ENCODE peak calls at places on chromosomes 1 and 21, in five cellular contexts. X is mesenchymal stem cell, D is neuronal stem cell, C is H1, Z is H9. F is an unnamed sample.
A peak's percentile ranks its signal among the peaks of the same experiment; 100 is the strongest.

GRCh38 chr1:24203404-24203803 is 16.3 kb upstream of the IFNLR1 start:
- DNase-seq in X (no peak), D (no peak), C (no peak), Z (no peak), F (no peak)

GRCh38 chr1:166185526-166185925 is 18.7 kb upstream of the FAM78B start:
- DNase-seq in X (no peak), D (no peak), C (no peak), Z (no peak), F (no peak)

GRCh38 chr21:33127154-33127893 is 57.4 kb downstream of the OLIG1 start:
- DNase-seq in X (peak; percentile 77), D (peak; percentile 78), C (no peak), Z (peak; percentile 79), F (peak; percentile 84)

GRCh38 chr1:3685229-3685628 is 32.9 kb downstream of the TP73 start:
- DNase-seq in X (no peak), D (no peak), C (no peak), Z (no peak), F (no peak)

GRCh38 chr21:34614443-34614692 is 545 bp downstream of the RCAN1 start:
- DNase-seq in X (no peak), D (no peak), C (no peak), Z (no peak), F (no peak)

GRCh38 chr1:35031103-35031452 is 667 bp downstream of the ZMYM6 start:
- DNase-seq in X (peak; percentile 57), D (no peak), C (peak; percentile 13), Z (peak; percentile 32), F (peak; percentile 59)

GRCh38 chr1:1594602-1594981 is 5.3 kb downstream of the FNDC10 start:
- DNase-seq in X (no peak), D (no peak), C (no peak), Z (no peak), F (no peak)

GRCh38 chr1:37257646-37258045 is 216.7 kb upstream of the ZC3H12A start:
- DNase-seq in X (no peak), D (no peak), C (no peak), Z (no peak), F (peak; percentile 64)

GRCh38 chr1:76390451-76390850 is 315.9 kb downstream of the ST6GALNAC3 start:
- DNase-seq in X (no peak), D (no peak), C (no peak), Z (no peak), F (no peak)

GRCh38 chr1:37338658-37339057 is 135.7 kb upstream of the ZC3H12A start:
- DNase-seq in X (no peak), D (no peak), C (no peak), Z (no peak), F (no peak)

GRCh38 chr1:212518188-212518951 is 85.7 kb downstream of the NENF start:
- DNase-seq in X (peak; percentile 71), D (no peak), C (no peak), Z (no peak), F (peak; percentile 53)

GRCh38 chr1:29679828-29680558 is 443.7 kb downstream of the PTPRU start:
- DNase-seq in X (no peak), D (no peak), C (no peak), Z (peak; percentile 10), F (no peak)

GRCh38 chr1:150151291-150152181 is 1.8 kb downstream of the PLEKHO1 start:
- DNase-seq in X (peak; percentile 51), D (no peak), C (no peak), Z (no peak), F (no peak)

GRCh38 chr1:157359309-157360020 is 192.8 kb downstream of the FCRL5 start:
- DNase-seq in X (no peak), D (no peak), C (no peak), Z (no peak), F (no peak)

GRCh38 chr1:2231667-2232254 is 3.6 kb downstream of the SKI start:
- DNase-seq in X (peak; percentile 83), D (no peak), C (no peak), Z (peak; percentile 71), F (no peak)

GRCh38 chr1:59750612-59751395 is 63.9 kb upstream of the HOOK1 start:
- DNase-seq in X (peak; percentile 86), D (no peak), C (no peak), Z (no peak), F (no peak)

GRCh38 chr1:39952359-39953110 is 2.4 kb upstream of the MFSD2A start:
- DNase-seq in X (peak; percentile 30), D (no peak), C (no peak), Z (no peak), F (no peak)

GRCh38 chr1:101945884-101946283 is 50.8 kb downstream of the OLFM3 start:
- DNase-seq in X (no peak), D (no peak), C (no peak), Z (no peak), F (peak; percentile 22)

GRCh38 chr1:218459878-218460277 is 114.7 kb downstream of the TGFB2 start:
- DNase-seq in X (peak; percentile 80), D (peak; percentile 58), C (peak; percentile 33), Z (peak; percentile 56), F (peak; percentile 96)

GRCh38 chr1:245154429-245155185 is at the start of gene KIF26B:
- DNase-seq in X (peak; percentile 73), D (peak; percentile 50), C (no peak), Z (peak; percentile 52), F (peak; percentile 67)

GRCh38 chr21:42413500-42413899 is 9.8 kb downstream of the UBASH3A start:
- DNase-seq in X (no peak), D (no peak), C (no peak), Z (no peak), F (no peak)

GRCh38 chr1:119737040-119737682 is 25.4 kb downstream of the PHGDH start:
- DNase-seq in X (no peak), D (no peak), C (no peak), Z (no peak), F (no peak)

GRCh38 chr1:155207578-155208405 is at the start of gene THBS3:
- DNase-seq in X (peak; percentile 46), D (peak; percentile 77), C (no peak), Z (peak; percentile 64), F (peak; percentile 76)

GRCh38 chr1:85417876-85418275 is 47.1 kb downstream of the DDAH1 start:
- DNase-seq in X (no peak), D (no peak), C (no peak), Z (no peak), F (no peak)

GRCh38 chr1:229841230-229841629 is 215.2 kb downstream of the URB2 start:
- DNase-seq in X (no peak), D (no peak), C (no peak), Z (no peak), F (no peak)

GRCh38 chr21:45612096-45613019 is 31.2 kb upstream of the PCBP3 start:
- DNase-seq in X (peak; percentile 45), D (no peak), C (no peak), Z (peak; percentile 18), F (no peak)

GRCh38 chr1:156961709-156962108 is 41.3 kb downstream of the LRRC71 start:
- DNase-seq in X (no peak), D (no peak), C (no peak), Z (no peak), F (peak; percentile 56)

GRCh38 chr1:153494976-153495535 is 34.6 kb upstream of the S100A7 start:
- DNase-seq in X (peak; percentile 70), D (peak; percentile 84), C (peak; percentile 82), Z (peak; percentile 95), F (peak; percentile 96)

GRCh38 chr1:11653101-11653601 is 1.1 kb downstream of the FBXO2 start:
- DNase-seq in X (no peak), D (no peak), C (no peak), Z (peak; percentile 60), F (peak; percentile 74)

GRCh38 chr1:228377664-228378452 is 28.8 kb downstream of the TRIM11 start:
- DNase-seq in X (no peak), D (no peak), C (no peak), Z (no peak), F (no peak)

DNA sequence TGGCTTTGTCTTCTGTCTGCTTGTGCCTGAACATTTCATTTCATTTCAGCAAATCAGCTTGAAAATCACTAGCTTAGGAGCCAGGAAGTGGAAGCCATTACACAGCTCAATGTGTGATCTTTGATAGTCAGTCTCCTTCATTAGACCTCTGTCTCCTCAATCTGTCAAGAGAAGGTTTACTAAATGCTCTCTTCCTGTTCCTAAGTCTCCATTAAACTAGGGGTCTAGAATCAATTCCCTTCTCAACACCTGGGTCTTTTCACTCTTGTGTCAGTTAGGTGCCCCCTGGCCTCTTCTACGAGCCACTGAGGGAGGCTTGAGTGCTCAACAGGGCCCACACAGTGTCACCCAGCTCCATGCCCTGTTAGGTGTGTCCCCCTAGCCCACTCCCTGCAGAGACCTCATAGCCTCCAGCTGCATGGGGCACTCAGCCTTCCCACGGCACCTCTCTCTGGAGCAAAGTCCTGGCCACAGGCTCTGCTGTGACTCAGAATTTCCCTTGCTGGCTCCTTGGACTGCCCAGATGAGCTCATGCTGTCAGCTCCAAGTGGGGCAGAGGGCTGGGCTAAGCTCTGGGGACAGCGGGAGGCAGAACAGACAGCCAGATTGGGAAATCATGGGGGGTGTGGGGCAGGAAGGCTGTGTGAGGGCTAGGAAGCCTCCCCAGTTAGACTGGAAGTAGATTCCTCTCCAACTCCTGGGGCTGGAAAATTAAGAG is 115.7 kb upstream of the IPO9 start:
- DNase-seq in X (peak; percentile 100), D (no peak), C (no peak), Z (no peak), F (peak; percentile 97)
- H2BK5ac ChIP-seq in X (no peak overlapping the region), D (peak overlapping the region; percentile 63), C (no peak overlapping the region), Z (no peak overlapping the region), F (no peak overlapping the region)

GRCh38 chr1:109137959-109138757 is 24.2 kb downstream of the ELAPOR1 start:
- DNase-seq in X (no peak), D (no peak), C (no peak), Z (no peak), F (no peak)
- H3K4me2 ChIP-seq in X (no peak overlapping the region), D (no peak overlapping the region), C (no peak overlapping the region), Z (no peak overlapping the region), F (no peak overlapping the region)

DNA sequence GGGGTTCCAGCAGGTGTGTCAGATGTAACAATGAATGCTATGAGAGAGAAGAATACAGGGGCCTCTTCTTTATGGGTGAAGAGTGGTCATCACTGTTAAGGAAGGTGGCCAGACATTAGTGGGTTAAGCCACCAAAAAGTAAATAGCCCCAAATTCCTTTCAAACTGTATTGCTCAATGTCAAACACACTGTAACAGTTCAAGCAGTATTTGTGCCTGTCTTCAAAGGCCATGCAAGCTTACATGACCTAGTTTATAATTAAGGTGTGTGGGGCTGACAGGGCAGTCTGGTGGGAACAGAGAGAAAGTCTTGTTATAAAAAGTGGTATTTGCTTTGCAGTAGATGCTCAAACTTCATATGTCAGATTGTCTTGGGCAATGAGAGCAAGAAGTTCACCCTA is 18.5 kb downstream of the CHIT1 start:
- DNase-seq in X (no peak), D (no peak), C (no peak), Z (no peak), F (no peak)
- H2BK5ac ChIP-seq in X (no peak overlapping the region), D (no peak overlapping the region), C (no peak overlapping the region), Z (no peak overlapping the region), F (no peak overlapping the region)

DNA sequence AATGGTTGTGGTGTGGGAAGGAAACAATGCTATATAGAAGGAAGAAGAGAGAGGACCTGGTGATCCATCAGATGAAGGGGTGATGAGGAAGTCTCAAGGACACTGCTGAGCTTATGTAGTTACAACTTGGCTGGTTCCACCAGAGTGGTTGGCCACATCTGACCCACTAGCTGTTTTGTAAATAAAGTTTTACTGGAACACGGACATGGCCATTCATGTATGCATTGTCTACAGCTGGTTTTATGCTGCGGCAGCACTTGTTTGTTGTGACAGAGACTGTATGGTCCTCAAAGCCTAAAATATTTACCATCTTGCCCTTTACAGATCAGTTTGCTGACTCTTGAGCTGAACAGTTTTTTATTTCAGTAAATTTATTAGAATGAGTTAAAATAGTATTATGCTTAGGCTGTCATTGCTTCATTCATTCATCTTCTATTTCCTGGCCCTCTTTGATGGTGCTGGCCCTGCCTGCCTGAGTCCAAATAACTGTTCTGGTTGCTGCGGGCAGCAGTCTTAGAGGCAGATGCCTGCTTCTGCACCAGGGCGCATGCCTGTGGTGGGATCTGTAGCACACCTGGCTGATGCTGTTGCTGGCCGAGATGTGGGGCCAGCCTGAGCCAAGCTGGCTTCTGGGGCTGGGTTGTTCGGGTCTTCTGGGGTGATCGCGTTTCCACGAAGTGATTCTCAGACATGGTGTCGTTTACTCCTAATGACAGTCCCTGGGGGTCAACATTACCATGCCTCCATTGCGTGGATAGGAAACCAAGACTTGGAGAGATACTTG is 61.4 kb upstream of the WNT4 start:
- DNase-seq in X (no peak), D (no peak), C (no peak), Z (no peak), F (no peak)
- H3K4me2 ChIP-seq in X (no peak overlapping the region), D (no peak overlapping the region), C (no peak overlapping the region), Z (no peak overlapping the region), F (no peak overlapping the region)

F was measured in mesendoderm.